ENCODE peak calls at places on chromosomes 7 and 10, in ten cellular contexts. S is IMR-90, L is kidney, G is aorta, X is ovary, M is GM23248, N is iPS DF 6.9, A is heart right ventricle, F is AG04450, T is neural progenitor cell. D is an unnamed sample.

GRCh38 chr10:1132584-1132983 is 76.4 kb downstream of the WDR37 start:
- DNase-seq in G (no peak), X (no peak), S (no peak), L (no peak), F (no peak), T (no peak), A (no peak), N (no peak), M (no peak), D (no peak)

GRCh38 chr10:22620140-22620857 is 94.1 kb downstream of the PIP4K2A start:
- DNase-seq in G (peak), L (peak), M (peak), A (peak), N (no peak), X (peak), S (peak), T (no peak), F (peak), D (peak)

GRCh38 chr7:7122701-7123281 is 59.6 kb upstream of the C1GALT1 start:
- DNase-seq in M (peak), G (no peak), A (no peak), T (no peak), N (no peak), F (no peak), L (no peak), X (no peak), S (peak), D (no peak)

GRCh38 chr10:130763071-130763470 is 548.5 kb downstream of the TCERG1L start:
- DNase-seq in S (no peak), L (peak), A (no peak), G (no peak), F (no peak), N (no peak), T (no peak), X (no peak), M (no peak), D (no peak)

GRCh38 chr7:157037635-157038034 is 27.2 kb upstream of the MNX1 start:
- DNase-seq in X (no peak), T (no peak), M (no peak), F (no peak), S (no peak), A (no peak), N (no peak), G (no peak), L (peak), D (no peak)

GRCh38 chr10:130023454-130024230 is 59.6 kb upstream of the EBF3 start:
- DNase-seq in A (no peak), M (no peak), F (no peak), N (no peak), G (no peak), S (no peak), T (no peak), X (no peak), L (peak), D (no peak)

GRCh38 chr7:1523208-1523607 is 7.3 kb upstream of the MAFK start:
- DNase-seq in F (no peak), T (no peak), X (no peak), M (no peak), G (no peak), L (peak), A (no peak), S (no peak), N (no peak), D (no peak)

GRCh38 chr10:58322072-58322834 is 12.6 kb upstream of the UBE2D1 start:
- DNase-seq in M (no peak), S (peak), G (no peak), A (no peak), X (no peak), F (no peak), L (no peak), N (no peak), T (no peak), D (no peak)

GRCh38 chr10:82581940-82582339 is 706.9 kb downstream of the NRG3 start:
- DNase-seq in N (no peak), X (no peak), T (no peak), G (no peak), A (no peak), F (no peak), S (no peak), L (no peak), M (no peak), D (no peak)

GRCh38 chr10:80924063-80924952 is 386.6 kb downstream of the SH2D4B start:
- DNase-seq in M (peak), G (no peak), L (no peak), F (no peak), S (peak), A (peak), N (peak), X (no peak), T (peak), D (peak)

GRCh38 chr10:132385721-132386418 is 11.1 kb upstream of the PWWP2B start:
- DNase-seq in M (no peak), F (no peak), N (no peak), G (peak), L (peak), X (no peak), A (no peak), S (no peak), T (no peak), D (no peak)

GRCh38 chr7:108016841-108017775 is 14.1 kb upstream of the LAMB1 start:
- DNase-seq in F (no peak), X (no peak), L (no peak), M (peak), G (no peak), N (no peak), S (peak), T (no peak), A (no peak), D (no peak)

GRCh38 chr10:117264776-117265175 is 23.9 kb downstream of the SLC18A2 start:
- DNase-seq in A (no peak), X (no peak), M (no peak), N (no peak), F (no peak), G (no peak), S (no peak), T (no peak), L (no peak), D (no peak)

GRCh38 chr7:138978541-138979184 is 2.5 kb downstream of the KIAA1549 start:
- DNase-seq in F (no peak), T (no peak), L (no peak), X (no peak), S (no peak), G (no peak), N (no peak), A (no peak), M (no peak), D (no peak)

GRCh38 chr10:99775850-99776249 is 6.6 kb upstream of the ABCC2 start:
- DNase-seq in N (no peak), X (no peak), M (peak), A (no peak), L (no peak), T (no peak), S (peak), G (no peak), F (peak), D (peak)

GRCh38 chr10:122333037-122333436 is 41.5 kb upstream of the PLEKHA1 start:
- DNase-seq in G (no peak), M (peak), A (no peak), T (no peak), S (no peak), L (no peak), X (no peak), F (no peak), N (no peak), D (no peak)

GRCh38 chr7:131443496-131443895 is 112.9 kb downstream of the PODXL start:
- DNase-seq in X (no peak), T (no peak), G (no peak), F (no peak), L (no peak), A (no peak), S (no peak), M (no peak), N (no peak), D (no peak)

GRCh38 chr10:116138897-116139296 is 134.1 kb downstream of the GFRA1 start:
- DNase-seq in T (no peak), S (no peak), F (no peak), G (no peak), X (no peak), A (no peak), L (no peak), N (no peak), M (no peak), D (no peak)

GRCh38 chr10:21402606-21403083 is 122.8 kb downstream of the SKIDA1 start:
- DNase-seq in T (no peak), X (no peak), F (no peak), G (no peak), N (no peak), S (peak), L (no peak), A (peak), M (peak), D (no peak)

GRCh38 chr7:121547341-121548092 is 151.4 kb upstream of the FAM3C start:
- DNase-seq in F (peak), X (no peak), A (no peak), G (no peak), L (no peak), T (peak), N (peak), S (peak), M (peak), D (no peak)

GRCh38 chr10:102267748-102268147 is 22.4 kb downstream of the GBF1 start:
- DNase-seq in S (peak), M (peak), A (no peak), L (no peak), F (peak), G (no peak), N (no peak), T (no peak), X (no peak), D (no peak)

GRCh38 chr7:112091768-112092167 is 114.4 kb downstream of the DOCK4 start:
- DNase-seq in T (no peak), L (no peak), F (no peak), A (no peak), G (no peak), N (no peak), X (no peak), S (no peak), M (no peak), D (no peak)

GRCh38 chr10:88892223-88892967 is 12.3 kb downstream of the STAMBPL1 start:
- DNase-seq in M (peak), G (no peak), T (no peak), X (no peak), L (no peak), F (no peak), A (no peak), S (peak), N (no peak), D (no peak)

GRCh38 chr7:84237533-84238173 is 43.1 kb upstream of the SEMA3A start:
- DNase-seq in F (peak), X (no peak), A (no peak), G (no peak), L (no peak), T (no peak), S (peak), M (peak), N (no peak), D (no peak)

GRCh38 chr7:55026867-55027490 is 8.2 kb downstream of the EGFR start:
- DNase-seq in F (no peak), T (no peak), G (no peak), A (no peak), X (no peak), M (peak), S (peak), L (no peak), N (no peak), D (no peak)

GRCh38 chr10:6778992-6779701 is 199.1 kb upstream of the PRKCQ start:
- DNase-seq in M (peak), G (no peak), T (no peak), S (peak), L (peak), A (peak), X (no peak), F (peak), N (no peak), D (no peak)

GRCh38 chr7:24778543-24779282 is 21.4 kb upstream of the GSDME start:
- DNase-seq in S (peak), T (no peak), A (no peak), M (peak), G (no peak), F (no peak), X (no peak), L (no peak), N (no peak), D (peak)

GRCh38 chr7:40133561-40134427 is 628 bp downstream of the MPLKIP start:
- DNase-seq in G (no peak), S (peak), N (no peak), A (no peak), L (no peak), F (no peak), T (peak), M (peak), X (no peak), D (no peak)

GRCh38 chr7:152881893-152882292 is 122.3 kb downstream of the ACTR3B start:
- DNase-seq in M (no peak), T (no peak), G (no peak), N (no peak), F (no peak), A (no peak), L (peak), X (no peak), S (no peak), D (no peak)

GRCh38 chr7:254337-255037 is 35.5 kb upstream of the FOXL3 start:
- DNase-seq in L (peak), M (no peak), A (no peak), S (no peak), X (no peak), G (peak), F (no peak), T (no peak), N (no peak), D (no peak)

GRCh38 chr10:25084447-25084846 is 68.0 kb downstream of the THNSL1 start:
- DNase-seq in G (no peak), T (no peak), S (no peak), M (no peak), X (no peak), A (no peak), F (no peak), N (no peak), L (no peak), D (no peak)

GRCh38 chr10:82089327-82089726 is 214.3 kb downstream of the NRG3 start:
- DNase-seq in M (no peak), N (no peak), A (no peak), T (peak), G (no peak), S (no peak), X (no peak), L (no peak), F (no peak), D (no peak)

GRCh38 chr10:26432938-26433337 is 5.2 kb upstream of the APBB1IP start:
- DNase-seq in N (no peak), T (no peak), F (no peak), L (no peak), A (no peak), S (no peak), M (peak), X (no peak), G (no peak), D (peak)

GRCh38 chr10:47042815-47043750 is 131.9 kb downstream of the PTPN20 start:
- DNase-seq in M (no peak), A (no peak), X (no peak), L (no peak), F (no peak), G (peak), N (no peak), S (no peak), T (no peak), D (no peak)

GRCh38 chr7:129468087-129468486 is 33.9 kb downstream of the STRIP2 start:
- DNase-seq in S (peak), T (no peak), N (no peak), A (no peak), F (peak), L (no peak), M (peak), X (no peak), G (no peak), D (no peak)

DNA sequence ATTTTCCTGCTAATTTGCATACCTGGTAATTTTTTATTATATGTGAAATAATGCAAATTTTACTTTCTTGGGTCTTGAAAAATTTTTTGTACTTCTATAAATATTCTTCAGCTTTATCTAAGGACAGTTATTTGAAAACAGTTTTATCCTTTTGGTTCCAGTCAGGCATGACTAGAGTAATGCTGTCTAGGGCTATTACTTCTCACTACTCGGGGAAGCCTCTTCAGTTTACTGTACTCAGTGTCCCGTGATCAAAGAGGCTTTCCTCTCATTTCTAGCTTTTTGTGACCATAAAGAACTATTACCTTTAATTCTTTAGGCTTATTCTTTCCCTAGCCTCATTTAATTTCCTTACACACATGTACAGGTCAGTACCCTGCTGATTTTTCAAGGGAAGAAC is 153.8 kb upstream of the HDAC9 start:
- DNase-seq in S (no peak), N (no peak), G (no peak), A (no peak), T (no peak), L (no peak), M (no peak), X (no peak), F (no peak), D (no peak)
- H3K27ac ChIP-seq in S (no peak), N (no peak), G (no peak), A (no peak), T (no peak), L (no peak), M (no peak), X (no peak), F (no peak), D (no peak)

DNA sequence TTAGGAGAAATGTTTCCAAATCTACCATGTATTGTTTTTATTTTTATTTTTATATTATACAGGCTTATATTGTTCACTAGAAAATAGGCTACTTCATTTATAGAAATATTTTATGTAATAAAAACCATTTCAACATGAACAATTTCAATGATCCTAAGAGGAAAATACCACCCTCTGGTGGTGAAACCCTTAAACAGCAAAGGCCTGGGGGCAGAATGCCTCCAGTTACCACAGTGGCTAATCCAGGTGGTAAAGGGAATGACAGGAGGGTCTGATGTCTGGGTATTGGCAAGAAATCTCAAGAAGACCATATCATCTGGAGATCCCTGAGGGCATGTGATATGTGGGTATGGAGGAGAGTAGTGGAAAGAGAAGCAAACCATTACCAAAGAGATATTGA is 19.3 kb downstream of the MACC1 start:
- DNase-seq in X (no peak), F (no peak), S (no peak), T (no peak), A (no peak), N (no peak), L (no peak), M (no peak), G (no peak), D (no peak)
- H3K27ac ChIP-seq in X (no peak), F (no peak), S (no peak), T (no peak), A (no peak), N (no peak), L (no peak), M (no peak), G (no peak), D (no peak)

GRCh38 chr10:69899727-69900595 is 98.3 kb downstream of the COL13A1 start:
- DNase-seq in M (no peak), N (no peak), G (no peak), T (no peak), L (no peak), F (no peak), X (no peak), A (no peak), S (no peak), D (no peak)
- H3K27ac ChIP-seq in M (no peak), N (no peak), G (no peak), T (no peak), L (no peak), F (no peak), X (no peak), A (no peak), S (no peak), D (no peak)

DNA sequence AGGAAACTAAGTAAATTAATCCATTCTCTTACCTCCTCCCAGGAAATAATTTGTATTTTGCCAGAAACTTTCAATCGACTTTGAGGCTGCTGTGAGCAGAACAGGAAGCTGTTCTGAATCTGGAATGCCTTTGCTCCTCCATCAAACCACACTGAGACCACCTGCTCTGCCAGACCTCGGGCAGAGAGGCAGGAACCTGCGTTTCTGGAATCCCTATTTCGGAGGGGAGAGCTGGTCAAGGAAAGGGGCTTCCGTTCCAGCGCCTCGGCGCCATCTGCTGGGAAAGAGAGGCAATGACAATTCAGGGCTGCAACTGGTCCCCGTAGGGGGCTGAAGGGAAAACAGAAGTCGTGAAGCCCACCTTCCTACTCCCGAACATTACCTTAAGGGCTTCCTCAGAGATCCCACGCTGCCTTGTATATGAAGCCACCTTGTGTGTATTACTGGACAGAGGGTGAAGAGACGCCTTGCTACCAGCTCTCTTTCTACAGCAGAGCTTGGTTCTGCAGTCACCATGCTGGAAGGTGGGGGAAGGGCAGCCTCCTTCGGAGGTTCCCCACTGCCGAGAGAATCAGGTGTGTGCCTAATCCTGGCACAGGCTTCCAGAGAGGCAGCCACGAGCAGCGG is 31.2 kb downstream of the ZNF467 start:
- DNase-seq in S (peak), F (peak), N (peak), G (peak), M (peak), L (peak), A (peak), X (peak), T (peak), D (peak)
- H3K27ac ChIP-seq in S (no peak), F (no peak), N (no peak), G (no peak), M (no peak), L (no peak), A (no peak), X (no peak), T (no peak), D (no peak)

GRCh38 chr10:32929634-32930033 is 28.4 kb downstream of the ITGB1 start:
- DNase-seq in M (no peak), S (no peak), X (no peak), F (no peak), N (no peak), A (no peak), L (no peak), T (no peak), G (no peak), D (no peak)

GRCh38 chr10:32937824-32938482 is 20.1 kb downstream of the ITGB1 start:
- DNase-seq in M (peak), S (peak), L (no peak), F (no peak), G (no peak), N (no peak), X (no peak), A (no peak), T (no peak), D (no peak)

GRCh38 chr10:32927750-32928149 is 30.3 kb downstream of the ITGB1 start:
- DNase-seq in T (no peak), G (no peak), F (no peak), M (no peak), L (no peak), N (no peak), A (no peak), S (no peak), X (no peak), D (no peak)

GRCh38 chr10:32931593-32931992 is 26.4 kb downstream of the ITGB1 start:
- DNase-seq in T (no peak), N (no peak), A (no peak), M (no peak), X (no peak), L (no peak), F (no peak), S (no peak), G (no peak), D (no peak)

GRCh38 chr10:32932330-32932729 is 25.7 kb downstream of the ITGB1 start:
- DNase-seq in X (no peak), S (no peak), A (no peak), F (no peak), T (no peak), M (no peak), N (no peak), L (no peak), G (no peak), D (no peak)
- H3K27ac ChIP-seq in X (no peak), S (no peak), A (no peak), F (no peak), T (no peak), M (peak), N (no peak), L (no peak), G (no peak), D (no peak)